ENCODE peak calls at places on chromosome 21, in ten cellular contexts. One of them, this sample, is unnamed.
A peak's percentile ranks its signal among the peaks of the same experiment; 100 is the strongest.

GRCh38 chr21:44870748-44871495 is 2.6 kb downstream of the PTTG1IP start:
- DNase-seq in CD4-positive, alpha-beta T cell: peak; percentile 46
- DNase-seq in stimulated activated CD4-positive, alpha-beta T cell treated with anti-CD3 and anti-CD28 coated beads, TNF-alpha, amount 100 ng/mL, for 24 hours: no peak
- DNase-seq in AG09319: no peak
- DNase-seq in H4: peak; percentile 51
- DNase-seq in renal cortical epithelial cell: peak; percentile 55
- DNase-seq in AG04449: no peak
- DNase-seq in hepatocyte: no peak
- DNase-seq in neural crest cell: no peak
- DNase-seq in cardiac fibroblast: no peak
- DNase-seq in this sample: peak; percentile 54

GRCh38 chr21:38712076-38712475 is 93.7 kb upstream of the ETS2 start:
- DNase-seq in renal cortical epithelial cell: peak; percentile 60
- DNase-seq in AG04449: no peak
- DNase-seq in CD4-positive, alpha-beta T cell: no peak
- DNase-seq in neural crest cell: peak; percentile 7
- DNase-seq in AG09319: no peak
- DNase-seq in hepatocyte: peak; percentile 59
- DNase-seq in stimulated activated CD4-positive, alpha-beta T cell treated with anti-CD3 and anti-CD28 coated beads, TNF-alpha, amount 100 ng/mL, for 24 hours: no peak
- DNase-seq in cardiac fibroblast: peak; percentile 63
- DNase-seq in H4: peak; percentile 37
- DNase-seq in this sample: peak; percentile 83

GRCh38 chr21:37130971-37131370 is 57.9 kb downstream of the TTC3 start:
- DNase-seq in stimulated activated CD4-positive, alpha-beta T cell treated with anti-CD3 and anti-CD28 coated beads, TNF-alpha, amount 100 ng/mL, for 24 hours: no peak
- DNase-seq in AG04449: no peak
- DNase-seq in AG09319: no peak
- DNase-seq in H4: no peak
- DNase-seq in hepatocyte: no peak
- DNase-seq in renal cortical epithelial cell: peak; percentile 45
- DNase-seq in neural crest cell: no peak
- DNase-seq in cardiac fibroblast: peak; percentile 53
- DNase-seq in CD4-positive, alpha-beta T cell: no peak
- DNase-seq in this sample: no peak

GRCh38 chr21:46544003-46544402 is 60.9 kb downstream of the S100B start:
- DNase-seq in AG04449: no peak
- DNase-seq in H4: no peak
- DNase-seq in stimulated activated CD4-positive, alpha-beta T cell treated with anti-CD3 and anti-CD28 coated beads, TNF-alpha, amount 100 ng/mL, for 24 hours: no peak
- DNase-seq in AG09319: no peak
- DNase-seq in cardiac fibroblast: no peak
- DNase-seq in CD4-positive, alpha-beta T cell: no peak
- DNase-seq in hepatocyte: no peak
- DNase-seq in neural crest cell: no peak
- DNase-seq in renal cortical epithelial cell: no peak
- DNase-seq in this sample: no peak

GRCh38 chr21:17231771-17232170 is 281.1 kb upstream of the CXADR start:
- DNase-seq in H4: no peak
- DNase-seq in neural crest cell: no peak
- DNase-seq in cardiac fibroblast: peak; percentile 12
- DNase-seq in stimulated activated CD4-positive, alpha-beta T cell treated with anti-CD3 and anti-CD28 coated beads, TNF-alpha, amount 100 ng/mL, for 24 hours: no peak
- DNase-seq in AG09319: no peak
- DNase-seq in AG04449: no peak
- DNase-seq in CD4-positive, alpha-beta T cell: no peak
- DNase-seq in hepatocyte: no peak
- DNase-seq in renal cortical epithelial cell: no peak
- DNase-seq in this sample: no peak

GRCh38 chr21:45923146-45923545 is 58.4 kb upstream of the COL6A1 start:
- DNase-seq in CD4-positive, alpha-beta T cell: peak; percentile 70
- DNase-seq in hepatocyte: peak; percentile 86
- DNase-seq in cardiac fibroblast: peak; percentile 87
- DNase-seq in neural crest cell: peak; percentile 71
- DNase-seq in stimulated activated CD4-positive, alpha-beta T cell treated with anti-CD3 and anti-CD28 coated beads, TNF-alpha, amount 100 ng/mL, for 24 hours: peak; percentile 72
- DNase-seq in AG04449: peak; percentile 1
- DNase-seq in H4: peak; percentile 72
- DNase-seq in AG09319: peak; percentile 49
- DNase-seq in renal cortical epithelial cell: peak; percentile 15
- DNase-seq in this sample: peak; percentile 84

GRCh38 chr21:26761174-26761915 is 83.9 kb downstream of the ADAMTS1 start:
- DNase-seq in renal cortical epithelial cell: no peak
- DNase-seq in H4: no peak
- DNase-seq in CD4-positive, alpha-beta T cell: no peak
- DNase-seq in AG04449: no peak
- DNase-seq in AG09319: no peak
- DNase-seq in cardiac fibroblast: no peak
- DNase-seq in stimulated activated CD4-positive, alpha-beta T cell treated with anti-CD3 and anti-CD28 coated beads, TNF-alpha, amount 100 ng/mL, for 24 hours: no peak
- DNase-seq in neural crest cell: no peak
- DNase-seq in hepatocyte: no peak
- DNase-seq in this sample: no peak

GRCh38 chr21:41345934-41346685 is 15.7 kb upstream of the MX2 start:
- DNase-seq in AG09319: no peak
- DNase-seq in renal cortical epithelial cell: no peak
- DNase-seq in neural crest cell: no peak
- DNase-seq in hepatocyte: no peak
- DNase-seq in cardiac fibroblast: no peak
- DNase-seq in CD4-positive, alpha-beta T cell: no peak
- DNase-seq in stimulated activated CD4-positive, alpha-beta T cell treated with anti-CD3 and anti-CD28 coated beads, TNF-alpha, amount 100 ng/mL, for 24 hours: no peak
- DNase-seq in H4: peak; percentile 56
- DNase-seq in AG04449: no peak
- DNase-seq in this sample: no peak

GRCh38 chr21:34889287-34889536 is 159.9 kb downstream of the RUNX1 start:
- DNase-seq in stimulated activated CD4-positive, alpha-beta T cell treated with anti-CD3 and anti-CD28 coated beads, TNF-alpha, amount 100 ng/mL, for 24 hours: peak; percentile 59
- DNase-seq in AG04449: no peak
- DNase-seq in neural crest cell: peak; percentile 41
- DNase-seq in CD4-positive, alpha-beta T cell: peak; percentile 34
- DNase-seq in H4: peak; percentile 52
- DNase-seq in AG09319: no peak
- DNase-seq in renal cortical epithelial cell: no peak
- DNase-seq in hepatocyte: peak; percentile 78
- DNase-seq in cardiac fibroblast: peak; percentile 81
- DNase-seq in this sample: peak; percentile 71

GRCh38 chr21:14531927-14532326 is 14.2 kb downstream of the SAMSN1 start:
- DNase-seq in H4: no peak
- DNase-seq in neural crest cell: no peak
- DNase-seq in AG04449: no peak
- DNase-seq in stimulated activated CD4-positive, alpha-beta T cell treated with anti-CD3 and anti-CD28 coated beads, TNF-alpha, amount 100 ng/mL, for 24 hours: no peak
- DNase-seq in hepatocyte: no peak
- DNase-seq in AG09319: no peak
- DNase-seq in cardiac fibroblast: no peak
- DNase-seq in renal cortical epithelial cell: no peak
- DNase-seq in CD4-positive, alpha-beta T cell: no peak
- DNase-seq in this sample: no peak

GRCh38 chr21:42379425-42380215 is 13.3 kb upstream of the TFF1 start:
- DNase-seq in CD4-positive, alpha-beta T cell: no peak
- DNase-seq in AG04449: no peak
- DNase-seq in stimulated activated CD4-positive, alpha-beta T cell treated with anti-CD3 and anti-CD28 coated beads, TNF-alpha, amount 100 ng/mL, for 24 hours: no peak
- DNase-seq in AG09319: no peak
- DNase-seq in hepatocyte: no peak
- DNase-seq in H4: no peak
- DNase-seq in neural crest cell: no peak
- DNase-seq in cardiac fibroblast: no peak
- DNase-seq in renal cortical epithelial cell: no peak
- DNase-seq in this sample: no peak

GRCh38 chr21:33075128-33075527 is 5.2 kb downstream of the OLIG1 start:
- DNase-seq in stimulated activated CD4-positive, alpha-beta T cell treated with anti-CD3 and anti-CD28 coated beads, TNF-alpha, amount 100 ng/mL, for 24 hours: no peak
- DNase-seq in cardiac fibroblast: no peak
- DNase-seq in H4: no peak
- DNase-seq in hepatocyte: peak; percentile 40
- DNase-seq in CD4-positive, alpha-beta T cell: no peak
- DNase-seq in AG04449: no peak
- DNase-seq in AG09319: no peak
- DNase-seq in neural crest cell: no peak
- DNase-seq in renal cortical epithelial cell: no peak
- DNase-seq in this sample: peak; percentile 81

GRCh38 chr21:43196789-43197188 is 28.0 kb downstream of the CRYAA start:
- DNase-seq in hepatocyte: peak; percentile 73
- DNase-seq in neural crest cell: no peak
- DNase-seq in renal cortical epithelial cell: peak; percentile 54
- DNase-seq in stimulated activated CD4-positive, alpha-beta T cell treated with anti-CD3 and anti-CD28 coated beads, TNF-alpha, amount 100 ng/mL, for 24 hours: no peak
- DNase-seq in AG09319: no peak
- DNase-seq in AG04449: no peak
- DNase-seq in cardiac fibroblast: peak; percentile 62
- DNase-seq in H4: no peak
- DNase-seq in CD4-positive, alpha-beta T cell: no peak
- DNase-seq in this sample: peak; percentile 42

This sample was measured in islet precursor cell.